ENCODE peak calls at places on chromosome 15, in seven cellular contexts. K is SJCRH30, Q is mammary epithelial cell, B is PC-3, G is heart left ventricle, Y is uterus, F is left ventricle myocardium inferior. I is an unnamed sample. For H3K9me3, the result is how much of the 10 kb centered on the place peaks cover.

GRCh38 chr15:34043391-34043790 is 4.4 kb upstream of the AVEN start:
- DNase-seq in K (no peak), Q (no peak), B (no peak), G (no peak), Y (no peak), F (no peak), I (no peak)

GRCh38 chr15:85710340-85710842 is 84.3 kb downstream of the KLHL25 start:
- DNase-seq in K (no peak), Q (no peak), B (no peak), G (no peak), Y (no peak), F (no peak), I (no peak)

GRCh38 chr15:64381000-64381751 is at the start of gene PCLAF:
- DNase-seq in K (peak), Q (peak), B (peak), G (peak), Y (peak), F (peak), I (peak)

GRCh38 chr15:50251638-50252182 is 13.8 kb downstream of the HDC start:
- DNase-seq in K (peak), Q (no peak), B (no peak), G (no peak), Y (no peak), F (no peak), I (no peak)

GRCh38 chr15:59522988-59523461 is 85.0 kb downstream of the FAM81A start:
- DNase-seq in K (no peak), Q (no peak), B (no peak), G (no peak), Y (no peak), F (no peak), I (no peak)

GRCh38 chr15:47987908-47988532 is 132.8 kb upstream of the SLC24A5 start:
- DNase-seq in K (peak), Q (peak), B (peak), G (no peak), Y (no peak), F (no peak), I (no peak)

GRCh38 chr15:32790352-32790999 is 72.7 kb downstream of the GREM1 start:
- DNase-seq in K (no peak), Q (peak), B (peak), G (no peak), Y (no peak), F (no peak), I (no peak)

GRCh38 chr15:78691873-78692421 is 50.9 kb upstream of the CHRNB4 start:
- DNase-seq in K (no peak), Q (peak), B (peak), G (no peak), Y (no peak), F (no peak), I (no peak)

GRCh38 chr15:52559583-52559982 is 9.2 kb downstream of the ARPP19 start:
- DNase-seq in K (no peak), Q (peak), B (no peak), G (no peak), Y (no peak), F (no peak), I (no peak)

GRCh38 chr15:71201471-71201870 is 86.2 kb downstream of the THSD4 start:
- DNase-seq in K (peak), Q (no peak), B (no peak), G (no peak), Y (no peak), F (no peak), I (no peak)

GRCh38 chr15:75925440-75925839 is 21.8 kb downstream of the FBXO22 start:
- DNase-seq in K (no peak), Q (no peak), B (no peak), G (no peak), Y (no peak), F (no peak), I (no peak)

GRCh38 chr15:32687556-32687955 is 30.2 kb upstream of the GREM1 start:
- DNase-seq in K (no peak), Q (peak), B (peak), G (no peak), Y (no peak), F (no peak), I (no peak)

GRCh38 chr15:31440754-31441298 is 114.2 kb downstream of the KLF13 start:
- DNase-seq in K (no peak), Q (no peak), B (no peak), G (peak), Y (peak), F (peak), I (no peak)

GRCh38 chr15:28915935-28916334 is 30.2 kb downstream of the APBA2 start:
- DNase-seq in K (no peak), Q (no peak), B (no peak), G (no peak), Y (no peak), F (no peak), I (no peak)

GRCh38 chr15:31004220-31004733 is 12.8 kb upstream of the MTMR10 start:
- DNase-seq in K (peak), Q (no peak), B (no peak), G (peak), Y (peak), F (peak), I (no peak)

GRCh38 chr15:86432861-86433260 is 353.2 kb downstream of the AGBL1 start:
- DNase-seq in K (no peak), Q (peak), B (no peak), G (peak), Y (no peak), F (no peak), I (no peak)

GRCh38 chr15:95292790-95293450 is 1037.6 kb upstream of the NR2F2 start:
- DNase-seq in K (no peak), Q (peak), B (peak), G (no peak), Y (no peak), F (no peak), I (no peak)

GRCh38 chr15:73996939-73997338 is 2.4 kb downstream of the PML start:
- DNase-seq in K (no peak), Q (peak), B (no peak), G (no peak), Y (no peak), F (no peak), I (no peak)

GRCh38 chr15:96331942-96332853 is 1.7 kb downstream of the NR2F2 start:
- DNase-seq in K (peak), Q (no peak), B (peak), G (peak), Y (no peak), F (no peak), I (no peak)

GRCh38 chr15:90674476-90674875 is 42.7 kb upstream of the BLM start:
- DNase-seq in K (peak), Q (no peak), B (no peak), G (no peak), Y (no peak), F (no peak), I (no peak)

GRCh38 chr15:98826658-98827057 is 178.3 kb downstream of the IGF1R start:
- DNase-seq in K (no peak), Q (no peak), B (no peak), G (no peak), Y (no peak), F (no peak), I (no peak)
- H3K9me3 ChIP-seq in K (under half), Q (under half), B (under half), G (under half), Y (under half), F (half or more), I (under half)

DNA sequence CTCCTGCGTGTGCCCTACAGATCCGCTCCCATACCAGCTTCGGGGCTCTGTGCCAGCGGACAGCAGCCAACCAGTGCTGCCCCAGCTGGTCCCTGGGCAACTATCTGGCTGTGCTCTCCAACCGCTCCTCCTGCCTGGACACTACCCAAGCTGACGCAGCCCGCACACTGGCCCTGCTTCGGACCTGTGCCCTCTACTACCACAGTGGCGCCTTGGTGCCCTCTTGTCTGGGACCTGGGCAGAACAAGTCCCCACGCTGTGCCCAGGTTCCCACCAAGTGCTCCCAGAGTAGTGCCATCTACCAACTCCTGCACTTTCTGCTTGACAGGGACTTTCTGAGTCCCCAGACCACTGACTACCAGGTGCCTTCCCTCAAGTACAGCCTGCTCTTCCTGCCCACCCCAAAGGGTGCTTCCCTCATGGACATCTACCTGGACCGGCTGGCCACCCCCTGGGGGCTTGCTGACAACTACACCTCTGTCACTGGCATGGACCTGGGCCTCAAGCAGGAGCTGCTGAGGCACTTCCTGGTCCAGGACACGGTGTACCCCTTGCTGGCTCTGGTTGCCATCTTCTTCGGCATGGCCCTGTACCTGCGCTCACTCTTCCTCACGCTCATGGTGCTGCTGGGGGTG is 9.1 kb downstream of the DISP2 start:
- DNase-seq in K (no peak), Q (no peak), B (no peak), G (peak), Y (no peak), F (peak), I (no peak)
- H3K9me3 ChIP-seq in K (under half), Q (under half), B (under half), G (under half), Y (under half), F (under half), I (under half)

GRCh38 chr15:25422021-25422420 is 16.8 kb downstream of the UBE3A start:
- DNase-seq in K (no peak), Q (peak), B (peak), G (no peak), Y (no peak), F (no peak), I (no peak)
- H3K9me3 ChIP-seq in K (under half), Q (under half), B (under half), G (under half), Y (under half), F (under half), I (under half)

DNA sequence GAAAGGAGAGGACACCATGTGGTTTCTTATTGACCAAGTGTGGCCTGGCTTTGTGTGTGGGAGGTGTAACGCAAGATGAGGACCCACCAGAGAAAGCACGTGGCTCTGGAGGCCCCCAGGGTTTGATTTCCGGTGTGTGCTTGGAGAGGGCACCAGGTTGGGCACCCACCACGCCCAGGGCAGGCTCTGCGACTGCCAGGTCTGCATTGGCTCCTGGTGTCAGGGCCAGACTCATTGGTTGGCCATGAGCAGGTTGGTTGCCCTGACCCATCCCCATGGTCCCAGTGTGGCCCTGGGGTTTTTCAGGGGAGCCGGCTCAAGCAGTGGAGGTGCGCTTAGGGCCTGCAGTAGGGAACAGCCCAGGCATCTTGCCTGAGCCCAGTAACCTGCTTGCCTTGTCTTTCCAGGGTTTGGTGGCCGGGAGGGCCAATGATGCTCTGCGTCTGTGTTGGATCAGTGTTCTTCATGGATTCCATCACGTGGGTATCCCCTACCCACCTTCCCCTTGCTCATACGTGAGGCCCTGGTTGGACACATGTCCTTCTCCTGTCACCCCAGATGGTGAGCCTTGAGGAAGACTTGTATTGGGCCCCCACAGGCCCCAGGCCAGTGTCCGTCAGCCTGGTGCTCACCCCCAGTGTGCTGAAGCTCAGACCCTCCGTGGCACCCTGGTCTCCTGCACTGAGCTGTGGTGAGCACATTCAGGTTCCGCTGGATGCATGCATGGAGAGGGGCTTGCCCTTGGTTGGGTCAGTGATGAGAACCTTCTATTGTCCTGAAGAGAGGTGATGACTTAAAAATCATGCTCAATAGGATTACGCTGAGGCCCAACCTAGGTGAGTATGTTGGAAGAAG is 193.9 kb downstream of the UBE3A start:
- DNase-seq in K (no peak), Q (no peak), B (no peak), G (peak), Y (peak), F (peak), I (peak)
- H3K9me3 ChIP-seq in K (under half), Q (half or more), B (under half), G (under half), Y (under half), F (under half), I (under half)

GRCh38 chr15:81749667-81750360 is 296.0 kb downstream of the MEX3B start:
- DNase-seq in K (peak), Q (no peak), B (no peak), G (no peak), Y (no peak), F (peak), I (no peak)
- H3K9me3 ChIP-seq in K (under half), Q (under half), B (under half), G (under half), Y (under half), F (under half), I (under half)

GRCh38 chr15:24986653-24987052 is 31.9 kb downstream of the SNRPN start:
- DNase-seq in K (no peak), Q (no peak), B (no peak), G (no peak), Y (no peak), F (no peak), I (no peak)
- H3K9me3 ChIP-seq in K (under half), Q (under half), B (under half), G (under half), Y (under half), F (half or more), I (under half)

I was measured in T-helper 17 cell.